ENCODE peak calls at places on chromosomes 2 and 18, in nine cellular contexts. One of them, this sample, is unnamed. For H4K20me1, the result is how much of the 10 kb centered on the place peaks cover.

GRCh38 chr2:98412751-98413445 is 31.8 kb upstream of the INPP4A start:
- DNase-seq in GM23338: peak
- DNase-seq in HCT116: peak
- DNase-seq in neural progenitor cell: peak
- DNase-seq in PC-3: peak
- DNase-seq in GM23248: peak
- DNase-seq in hepatocyte: peak
- DNase-seq in SK-N-SH: peak
- DNase-seq in OCI-LY7: peak
- DNase-seq in this sample: peak

GRCh38 chr18:62586148-62586774 is 63.4 kb downstream of the ZCCHC2 start:
- DNase-seq in GM23338: peak
- DNase-seq in HCT116: peak
- DNase-seq in neural progenitor cell: peak
- DNase-seq in PC-3: peak
- DNase-seq in GM23248: peak
- DNase-seq in hepatocyte: peak
- DNase-seq in SK-N-SH: peak
- DNase-seq in OCI-LY7: peak
- DNase-seq in this sample: peak

GRCh38 chr2:85708641-85709040 is 14.5 kb downstream of the GNLY start:
- DNase-seq in GM23338: no peak
- DNase-seq in HCT116: no peak
- DNase-seq in neural progenitor cell: no peak
- DNase-seq in PC-3: no peak
- DNase-seq in GM23248: no peak
- DNase-seq in hepatocyte: no peak
- DNase-seq in SK-N-SH: no peak
- DNase-seq in OCI-LY7: no peak
- DNase-seq in this sample: no peak

GRCh38 chr18:79529991-79530390 is 134.3 kb downstream of the NFATC1 start:
- DNase-seq in GM23338: no peak
- DNase-seq in HCT116: no peak
- DNase-seq in neural progenitor cell: no peak
- DNase-seq in PC-3: no peak
- DNase-seq in GM23248: no peak
- DNase-seq in hepatocyte: no peak
- DNase-seq in SK-N-SH: no peak
- DNase-seq in OCI-LY7: no peak
- DNase-seq in this sample: no peak

GRCh38 chr2:44954902-44955592 is 13.5 kb downstream of the SIX3 start:
- DNase-seq in GM23338: no peak
- DNase-seq in HCT116: no peak
- DNase-seq in neural progenitor cell: peak
- DNase-seq in PC-3: no peak
- DNase-seq in GM23248: peak
- DNase-seq in hepatocyte: no peak
- DNase-seq in SK-N-SH: peak
- DNase-seq in OCI-LY7: no peak
- DNase-seq in this sample: no peak

GRCh38 chr2:237673130-237673921 is 45.9 kb downstream of the LRRFIP1 start:
- DNase-seq in GM23338: peak
- DNase-seq in HCT116: peak
- DNase-seq in neural progenitor cell: peak
- DNase-seq in PC-3: peak
- DNase-seq in GM23248: peak
- DNase-seq in hepatocyte: peak
- DNase-seq in SK-N-SH: peak
- DNase-seq in OCI-LY7: peak
- DNase-seq in this sample: peak

GRCh38 chr2:67560818-67561221 is 163.7 kb downstream of the ETAA1 start:
- DNase-seq in GM23338: no peak
- DNase-seq in HCT116: no peak
- DNase-seq in neural progenitor cell: no peak
- DNase-seq in PC-3: no peak
- DNase-seq in GM23248: no peak
- DNase-seq in hepatocyte: peak
- DNase-seq in SK-N-SH: peak
- DNase-seq in OCI-LY7: no peak
- DNase-seq in this sample: no peak

GRCh38 chr2:188322569-188323531 is 31.2 kb downstream of the GULP1 start:
- DNase-seq in GM23338: no peak
- DNase-seq in HCT116: no peak
- DNase-seq in neural progenitor cell: no peak
- DNase-seq in PC-3: peak
- DNase-seq in GM23248: peak
- DNase-seq in hepatocyte: peak
- DNase-seq in SK-N-SH: no peak
- DNase-seq in OCI-LY7: no peak
- DNase-seq in this sample: no peak

GRCh38 chr18:73549236-73549635 is 598.4 kb downstream of the FBXO15 start:
- DNase-seq in GM23338: no peak
- DNase-seq in HCT116: no peak
- DNase-seq in neural progenitor cell: no peak
- DNase-seq in PC-3: no peak
- DNase-seq in GM23248: peak
- DNase-seq in hepatocyte: no peak
- DNase-seq in SK-N-SH: no peak
- DNase-seq in OCI-LY7: no peak
- DNase-seq in this sample: no peak

GRCh38 chr18:27378396-27379094 is 193.4 kb upstream of the CHST9 start:
- DNase-seq in GM23338: no peak
- DNase-seq in HCT116: no peak
- DNase-seq in neural progenitor cell: no peak
- DNase-seq in PC-3: peak
- DNase-seq in GM23248: peak
- DNase-seq in hepatocyte: peak
- DNase-seq in SK-N-SH: no peak
- DNase-seq in OCI-LY7: no peak
- DNase-seq in this sample: no peak

GRCh38 chr2:191666733-191667132 is 11.2 kb upstream of the NABP1 start:
- DNase-seq in GM23338: peak
- DNase-seq in HCT116: no peak
- DNase-seq in neural progenitor cell: no peak
- DNase-seq in PC-3: peak
- DNase-seq in GM23248: peak
- DNase-seq in hepatocyte: no peak
- DNase-seq in SK-N-SH: no peak
- DNase-seq in OCI-LY7: no peak
- DNase-seq in this sample: peak

GRCh38 chr2:145961846-145962245 is 1441.9 kb upstream of the ZEB2 start:
- DNase-seq in GM23338: no peak
- DNase-seq in HCT116: no peak
- DNase-seq in neural progenitor cell: no peak
- DNase-seq in PC-3: no peak
- DNase-seq in GM23248: peak
- DNase-seq in hepatocyte: no peak
- DNase-seq in SK-N-SH: no peak
- DNase-seq in OCI-LY7: no peak
- DNase-seq in this sample: no peak

GRCh38 chr18:8367217-8367988 is 241.8 kb upstream of the RAB12 start:
- DNase-seq in GM23338: peak
- DNase-seq in HCT116: peak
- DNase-seq in neural progenitor cell: peak
- DNase-seq in PC-3: peak
- DNase-seq in GM23248: peak
- DNase-seq in hepatocyte: peak
- DNase-seq in SK-N-SH: peak
- DNase-seq in OCI-LY7: no peak
- DNase-seq in this sample: peak

GRCh38 chr2:18912225-18912888 is 323.0 kb upstream of the NT5C1B start:
- DNase-seq in GM23338: no peak
- DNase-seq in HCT116: no peak
- DNase-seq in neural progenitor cell: no peak
- DNase-seq in PC-3: no peak
- DNase-seq in GM23248: no peak
- DNase-seq in hepatocyte: no peak
- DNase-seq in SK-N-SH: no peak
- DNase-seq in OCI-LY7: no peak
- DNase-seq in this sample: no peak

GRCh38 chr2:181374741-181375675 is 82.2 kb upstream of the ITGA4 start:
- DNase-seq in GM23338: no peak
- DNase-seq in HCT116: no peak
- DNase-seq in neural progenitor cell: no peak
- DNase-seq in PC-3: no peak
- DNase-seq in GM23248: peak
- DNase-seq in hepatocyte: no peak
- DNase-seq in SK-N-SH: peak
- DNase-seq in OCI-LY7: no peak
- DNase-seq in this sample: no peak

GRCh38 chr2:48812376-48812775 is 56.9 kb upstream of the LHCGR start:
- DNase-seq in GM23338: peak
- DNase-seq in HCT116: no peak
- DNase-seq in neural progenitor cell: no peak
- DNase-seq in PC-3: no peak
- DNase-seq in GM23248: no peak
- DNase-seq in hepatocyte: no peak
- DNase-seq in SK-N-SH: no peak
- DNase-seq in OCI-LY7: no peak
- DNase-seq in this sample: no peak

GRCh38 chr2:82013641-82014040 is 1709.1 kb upstream of the LRRTM1 start:
- DNase-seq in GM23338: peak
- DNase-seq in HCT116: no peak
- DNase-seq in neural progenitor cell: peak
- DNase-seq in PC-3: no peak
- DNase-seq in GM23248: no peak
- DNase-seq in hepatocyte: no peak
- DNase-seq in SK-N-SH: no peak
- DNase-seq in OCI-LY7: no peak
- DNase-seq in this sample: no peak

GRCh38 chr2:239059854-239060253 is 212.0 kb downstream of the TWIST2 start:
- DNase-seq in GM23338: no peak
- DNase-seq in HCT116: no peak
- DNase-seq in neural progenitor cell: no peak
- DNase-seq in PC-3: no peak
- DNase-seq in GM23248: no peak
- DNase-seq in hepatocyte: no peak
- DNase-seq in SK-N-SH: no peak
- DNase-seq in OCI-LY7: no peak
- DNase-seq in this sample: no peak
- TF ChIP-seq EZH2phosphoT487 in GM23338: no peak
- TF ChIP-seq EZH2phosphoT487 in HCT116: no peak
- TF ChIP-seq EZH2phosphoT487 in neural progenitor cell: no peak
- TF ChIP-seq EZH2phosphoT487 in PC-3: no peak
- TF ChIP-seq EZH2phosphoT487 in GM23248: no peak
- TF ChIP-seq EZH2phosphoT487 in hepatocyte: no peak
- TF ChIP-seq EZH2phosphoT487 in SK-N-SH: no peak
- TF ChIP-seq EZH2phosphoT487 in OCI-LY7: no peak
- TF ChIP-seq EZH2phosphoT487 in this sample: no peak

GRCh38 chr2:55009277-55010055 is 40.8 kb downstream of the RTN4 start:
- DNase-seq in GM23338: no peak
- DNase-seq in HCT116: no peak
- DNase-seq in neural progenitor cell: peak
- DNase-seq in PC-3: no peak
- DNase-seq in GM23248: peak
- DNase-seq in hepatocyte: no peak
- DNase-seq in SK-N-SH: no peak
- DNase-seq in OCI-LY7: no peak
- DNase-seq in this sample: peak
- H4K20me1 ChIP-seq in GM23338: under half
- H4K20me1 ChIP-seq in HCT116: half or more
- H4K20me1 ChIP-seq in neural progenitor cell: half or more
- H4K20me1 ChIP-seq in PC-3: half or more
- H4K20me1 ChIP-seq in GM23248: half or more
- H4K20me1 ChIP-seq in hepatocyte: half or more
- H4K20me1 ChIP-seq in SK-N-SH: half or more
- H4K20me1 ChIP-seq in OCI-LY7: under half
- H4K20me1 ChIP-seq in this sample: under half

GRCh38 chr2:100895402-100895801 is 75.5 kb downstream of the NPAS2 start:
- DNase-seq in GM23338: no peak
- DNase-seq in HCT116: no peak
- DNase-seq in neural progenitor cell: no peak
- DNase-seq in PC-3: peak
- DNase-seq in GM23248: no peak
- DNase-seq in hepatocyte: no peak
- DNase-seq in SK-N-SH: peak
- DNase-seq in OCI-LY7: no peak
- DNase-seq in this sample: no peak
- TF ChIP-seq EZH2phosphoT487 in GM23338: no peak
- TF ChIP-seq EZH2phosphoT487 in HCT116: no peak
- TF ChIP-seq EZH2phosphoT487 in neural progenitor cell: no peak
- TF ChIP-seq EZH2phosphoT487 in PC-3: no peak
- TF ChIP-seq EZH2phosphoT487 in GM23248: no peak
- TF ChIP-seq EZH2phosphoT487 in hepatocyte: no peak
- TF ChIP-seq EZH2phosphoT487 in SK-N-SH: no peak
- TF ChIP-seq EZH2phosphoT487 in OCI-LY7: no peak
- TF ChIP-seq EZH2phosphoT487 in this sample: no peak

DNA sequence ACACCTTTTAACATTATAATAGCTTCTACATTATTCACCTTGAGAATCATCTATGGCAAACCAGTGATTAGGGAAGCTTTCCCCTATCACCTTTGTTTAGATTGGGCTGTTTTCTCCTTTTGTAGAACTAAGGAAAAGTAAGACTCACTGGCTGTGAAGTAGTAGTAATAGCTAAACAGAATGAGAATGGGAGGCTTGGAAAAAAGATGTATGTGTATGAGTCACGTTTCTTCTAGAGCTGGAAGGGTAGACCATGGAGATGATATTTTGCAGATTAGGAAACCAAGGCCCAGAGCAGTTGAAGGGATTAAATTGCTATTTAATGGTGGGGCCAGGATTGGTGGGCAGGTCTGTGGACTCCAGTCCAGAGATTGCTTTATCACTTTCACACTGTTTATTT is 214.5 kb downstream of the MCFD2 start:
- DNase-seq in GM23338: no peak
- DNase-seq in HCT116: no peak
- DNase-seq in neural progenitor cell: no peak
- DNase-seq in PC-3: peak
- DNase-seq in GM23248: peak
- DNase-seq in hepatocyte: peak
- DNase-seq in SK-N-SH: no peak
- DNase-seq in OCI-LY7: no peak
- DNase-seq in this sample: no peak
- H4K20me1 ChIP-seq in GM23338: under half
- H4K20me1 ChIP-seq in HCT116: under half
- H4K20me1 ChIP-seq in neural progenitor cell: half or more
- H4K20me1 ChIP-seq in PC-3: under half
- H4K20me1 ChIP-seq in GM23248: under half
- H4K20me1 ChIP-seq in hepatocyte: half or more
- H4K20me1 ChIP-seq in SK-N-SH: half or more
- H4K20me1 ChIP-seq in OCI-LY7: under half
- H4K20me1 ChIP-seq in this sample: under half

This sample was measured in MM.1S.